ENCODE peak calls at places on chromosomes 13 and 19, in four cellular contexts. N, W, P and D are unnamed samples.

GRCh38 chr13:44188257-44188656 is 185.4 kb upstream of the SERP2 start:
- DNase-seq in W (no peak), N (no peak), P (peak; percentile 58), D (no peak)

GRCh38 chr13:91664036-91664435 is 265.6 kb downstream of the GPC5 start:
- DNase-seq in W (no peak), N (no peak), P (no peak), D (no peak)

GRCh38 chr13:86914757-86915156 is 756.4 kb upstream of the SLITRK5 start:
- DNase-seq in P (no peak), W (no peak), N (no peak), D (no peak)

GRCh38 chr13:45108716-45109706 is 11.3 kb upstream of the GTF2F2 start:
- DNase-seq in W (no peak), N (no peak), P (peak; percentile 84), D (no peak)

GRCh38 chr13:106417467-106418110 is 117.9 kb downstream of the EFNB2 start:
- DNase-seq in W (no peak), N (no peak), P (no peak), D (no peak)

GRCh38 chr19:2582984-2583956 is 107.3 kb downstream of the GADD45B start:
- DNase-seq in P (no peak), N (no peak), W (no peak), D (no peak)

GRCh38 chr13:42266464-42266863 is 5.5 kb upstream of the AKAP11 start:
- DNase-seq in P (no peak), N (no peak), W (no peak), D (no peak)

GRCh38 chr19:10226376-10227214 is 4.5 kb downstream of the S1PR2 start:
- DNase-seq in N (no peak), P (no peak), W (no peak), D (peak; percentile 61)

GRCh38 chr13:41145136-41145908 is 12.7 kb upstream of the KBTBD6 start:
- DNase-seq in W (no peak), N (no peak), P (no peak), D (no peak)

GRCh38 chr13:111853766-111854165 is 213.2 kb upstream of the SOX1 start:
- DNase-seq in N (no peak), P (no peak), W (no peak), D (no peak)

GRCh38 chr13:112054616-112055015 is 12.3 kb upstream of the SOX1 start:
- DNase-seq in N (no peak), W (no peak), P (no peak), D (no peak)

GRCh38 chr19:44548736-44549135 is 19.3 kb upstream of the CEACAM20 start:
- DNase-seq in N (no peak), P (peak; percentile 61), W (no peak), D (no peak)

GRCh38 chr19:7355151-7355845 is 6.6 kb downstream of the ARHGEF18 start:
- DNase-seq in N (no peak), P (no peak), W (no peak), D (no peak)

GRCh38 chr19:7355871-7356270 is 7.1 kb downstream of the ARHGEF18 start:
- DNase-seq in N (no peak), P (no peak), W (no peak), D (no peak)

GRCh38 chr19:7358102-7358597 is 9.4 kb downstream of the ARHGEF18 start:
- DNase-seq in P (no peak), N (no peak), W (no peak), D (no peak)

GRCh38 chr19:7360393-7360984 is 11.8 kb downstream of the ARHGEF18 start:
- DNase-seq in P (no peak), N (no peak), W (no peak), D (no peak)

DNA sequence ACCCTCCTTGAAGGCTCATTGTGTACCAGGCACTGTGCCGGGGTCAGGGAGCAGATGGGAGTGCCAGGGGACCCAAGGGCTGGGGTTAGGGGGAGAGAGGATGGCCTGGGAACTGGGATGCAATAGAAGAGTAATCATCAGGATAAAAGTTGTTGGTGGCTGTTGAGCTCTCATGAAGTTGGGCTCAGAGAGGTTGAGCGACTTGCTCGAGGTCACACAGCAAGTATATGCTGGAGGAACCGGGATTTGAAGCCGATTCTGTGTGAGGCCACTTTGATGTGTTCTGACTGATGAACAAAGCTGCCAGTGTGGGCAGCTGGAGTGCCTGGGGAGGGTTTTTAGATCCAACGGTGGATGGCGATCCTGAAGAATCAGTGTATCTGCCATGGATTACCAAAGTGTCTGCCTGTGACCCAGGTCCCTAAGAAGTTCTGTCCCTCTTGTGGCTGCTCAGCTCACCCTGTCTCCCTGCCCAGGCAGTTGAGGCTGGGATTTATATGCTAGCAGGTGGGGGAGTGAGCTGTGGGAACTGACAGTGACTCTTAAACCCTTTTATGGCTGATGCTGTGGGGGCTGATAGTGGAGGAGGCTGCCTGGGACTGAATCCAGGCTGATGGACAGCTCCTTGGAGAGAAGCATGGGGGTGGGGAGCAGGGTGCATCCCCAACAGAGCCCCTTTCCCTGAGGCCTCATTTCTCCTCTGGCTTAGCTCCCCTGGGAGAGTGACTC is 8.3 kb downstream of the ARHGEF18 start:
- DNase-seq in W (no peak), P (no peak), N (no peak), D (no peak)
- H3K36me3 ChIP-seq in W (no peaks in the 10 kb centered on the region), P (no peaks in the 10 kb centered on the region), N (no peaks in the 10 kb centered on the region), D (no peaks in the 10 kb centered on the region)

DNA sequence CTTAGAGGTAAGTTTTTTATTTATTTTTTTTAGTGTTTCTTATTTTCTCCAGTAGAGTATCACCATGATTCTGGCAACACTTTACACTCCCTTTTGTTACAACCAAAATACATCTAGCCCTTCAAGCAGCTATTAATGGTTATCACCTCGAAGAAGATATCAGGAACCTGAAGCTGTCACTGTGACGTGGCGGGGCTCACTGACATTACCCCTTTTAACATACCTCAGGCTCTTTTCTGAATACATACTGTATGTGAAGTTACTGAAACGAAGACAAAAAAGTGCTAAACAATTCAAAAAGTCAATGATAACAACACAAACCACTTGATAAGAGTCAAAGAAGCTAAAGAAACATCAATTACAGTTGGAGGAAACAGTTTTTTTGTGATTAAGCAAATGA is 1218.7 kb downstream of the EFNB2 start:
- DNase-seq in N (no peak), P (no peak), W (no peak), D (no peak)
- H3K36me3 ChIP-seq in N (no peaks in the 10 kb centered on the region), P (no peaks in the 10 kb centered on the region), W (no peaks in the 10 kb centered on the region), D (no peaks in the 10 kb centered on the region)

GRCh38 chr13:70385852-70386251 is 277.6 kb upstream of the KLHL1 start:
- DNase-seq in N (no peak), W (no peak), P (no peak), D (no peak)
- H3K36me3 ChIP-seq in N (no peaks in the 10 kb centered on the region), W (no peaks in the 10 kb centered on the region), P (no peaks in the 10 kb centered on the region), D (no peaks in the 10 kb centered on the region)

GRCh38 chr13:102643656-102644055 is 46.9 kb downstream of the TPP2 start:
- DNase-seq in P (no peak), W (no peak), N (no peak), D (no peak)
- H3K36me3 ChIP-seq in P (peaks cover 1% of the 10 kb centered on the region), W (peaks cover 15% of the 10 kb centered on the region), N (peaks cover 100% of the 10 kb centered on the region), D (peaks cover 7% of the 10 kb centered on the region)

GRCh38 chr19:54414156-54414555 is 1.1 kb upstream of the TTYH1 start:
- DNase-seq in N (no peak), P (no peak), W (no peak), D (no peak)

GRCh38 chr19:54415901-54416621 is 797 bp downstream of the TTYH1 start:
- DNase-seq in W (peak; percentile 19), N (no peak), P (no peak), D (no peak)

GRCh38 chr19:54412877-54413276 is 2.4 kb upstream of the TTYH1 start:
- DNase-seq in P (no peak), N (no peak), W (no peak), D (no peak)

GRCh38 chr19:54416695-54417491 is 1.6 kb downstream of the TTYH1 start:
- DNase-seq in N (no peak), P (no peak), W (peak; percentile 34), D (no peak)

GRCh38 chr19:54415208-54415900 is at the start of gene TTYH1:
- DNase-seq in W (peak; percentile 78), N (no peak), P (no peak), D (no peak)
- H3K36me3 ChIP-seq in W (no peaks in the 10 kb centered on the region), N (peaks cover 11% of the 10 kb centered on the region), P (no peaks in the 10 kb centered on the region), D (no peaks in the 10 kb centered on the region)

DNA sequence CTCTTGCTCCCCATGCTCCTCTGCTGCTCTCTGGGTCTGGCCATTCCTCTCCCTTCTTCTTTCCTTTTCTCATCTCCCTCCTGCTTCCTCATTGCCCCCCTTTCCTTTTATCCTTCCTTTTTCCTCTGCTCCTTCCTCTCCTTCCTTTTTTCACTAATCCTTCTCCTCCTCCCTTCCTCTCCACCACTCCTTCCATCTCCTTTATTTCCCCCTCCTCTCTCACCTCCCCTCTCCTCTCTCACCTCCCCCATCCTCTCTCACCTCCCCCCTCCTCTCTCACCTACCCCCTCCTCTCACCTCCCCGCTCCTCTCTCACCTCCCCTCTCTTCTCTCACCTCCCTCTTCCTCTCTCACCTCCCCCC is 13.6 kb downstream of the ARHGEF1 start:
- DNase-seq in P (no peak), W (no peak), N (no peak), D (no peak)
- H3K36me3 ChIP-seq in P (peaks cover 1% of the 10 kb centered on the region), W (no peaks in the 10 kb centered on the region), N (peaks cover 38% of the 10 kb centered on the region), D (peaks cover 42% of the 10 kb centered on the region)

DNA sequence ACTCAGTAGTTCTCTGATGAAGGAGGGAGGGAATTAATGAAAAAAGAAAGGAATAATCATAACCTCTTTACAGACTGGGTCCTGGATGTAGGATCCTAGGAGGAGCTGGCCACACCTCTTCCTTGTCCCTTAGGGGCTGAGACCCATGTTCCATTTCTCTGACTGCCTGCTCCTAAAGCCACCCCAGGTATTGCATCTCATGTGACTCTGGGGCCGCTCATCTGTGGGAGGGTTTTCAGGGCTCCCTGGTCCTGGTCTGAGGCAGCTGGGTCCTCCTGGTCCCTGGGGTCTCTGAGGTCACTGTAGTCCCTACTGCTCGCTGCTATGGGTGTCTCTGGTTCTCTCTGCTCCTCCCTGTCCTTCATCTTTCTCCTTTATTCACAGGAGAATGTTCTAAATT is 2.9 kb downstream of the CEACAM21 start:
- DNase-seq in W (no peak), N (no peak), P (no peak), D (no peak)
- H3K36me3 ChIP-seq in W (no peaks in the 10 kb centered on the region), N (no peaks in the 10 kb centered on the region), P (no peaks in the 10 kb centered on the region), D (no peaks in the 10 kb centered on the region)